ENCODE peak calls at places on chromosomes 4 and X, in nine cellular contexts. D is foreskin fibroblast, G is mammary epithelial cell, C is GM12865, T is suprapubic skin, Z is A549, V is epithelial cell of proximal tubule, H is AG09309, O is fibroblast of mammary gland. F is an unnamed sample.

GRCh38 chr4:176268963-176269362 is at the start of gene ASB5:
- DNase-seq in D (no peak), G (no peak), C (no peak), T (no peak), Z (no peak), V (no peak), H (no peak), O (no peak), F (no peak)

GRCh38 chr4:61024610-61025009 is 175.5 kb upstream of the ADGRL3 start:
- DNase-seq in D (no peak), G (no peak), C (no peak), T (no peak), Z (no peak), V (no peak), H (no peak), O (no peak), F (no peak)

GRCh38 chrX:101062171-101062570 is 10.3 kb upstream of the TRMT2B start:
- DNase-seq in D (no peak), G (no peak), C (no peak), T (no peak), Z (no peak), V (no peak), H (no peak), O (no peak), F (no peak)

GRCh38 chrX:134670241-134670811 is 12.1 kb upstream of the PLAC1 start:
- DNase-seq in D (peak), G (peak), C (no peak), T (no peak), Z (peak), V (peak), H (no peak), O (peak), F (no peak)

GRCh38 chr4:13084210-13084609 is 399.9 kb downstream of the RAB28 start:
- DNase-seq in D (no peak), G (no peak), C (no peak), T (no peak), Z (no peak), V (no peak), H (no peak), O (no peak), F (no peak)

GRCh38 chr4:86032476-86033022 is 327.3 kb downstream of the MAPK10 start:
- DNase-seq in D (peak), G (peak), C (no peak), T (no peak), Z (no peak), V (peak), H (peak), O (peak), F (no peak)

GRCh38 chrX:44342866-44343265 is 606 bp downstream of the EFHC2 start:
- DNase-seq in D (no peak), G (no peak), C (no peak), T (no peak), Z (no peak), V (no peak), H (no peak), O (no peak), F (no peak)

GRCh38 chrX:39204945-39205344 is 403.7 kb downstream of the MID1IP1 start:
- DNase-seq in D (no peak), G (no peak), C (peak), T (no peak), Z (no peak), V (no peak), H (no peak), O (no peak), F (no peak)

GRCh38 chr4:100372432-100372831 is 145.4 kb downstream of the EMCN start:
- DNase-seq in D (no peak), G (no peak), C (peak), T (no peak), Z (peak), V (no peak), H (no peak), O (peak), F (no peak)

GRCh38 chrX:129585691-129586090 is 45.6 kb downstream of the OCRL start:
- DNase-seq in D (no peak), G (no peak), C (no peak), T (no peak), Z (no peak), V (no peak), H (no peak), O (no peak), F (no peak)

GRCh38 chrX:33204889-33205288 is 6.5 kb downstream of the DMD start:
- DNase-seq in D (no peak), G (peak), C (no peak), T (no peak), Z (no peak), V (no peak), H (no peak), O (peak), F (no peak)

GRCh38 chrX:69165116-69165651 is at the start of gene PJA1:
- DNase-seq in D (peak), G (peak), C (peak), T (peak), Z (peak), V (no peak), H (peak), O (peak), F (peak)

GRCh38 chr4:99414401-99414800 is 20.7 kb downstream of the ADH7 start:
- DNase-seq in D (no peak), G (no peak), C (no peak), T (no peak), Z (no peak), V (no peak), H (no peak), O (peak), F (no peak)

GRCh38 chrX:1466232-1466661 is 13.5 kb upstream of the ASMTL start:
- DNase-seq in D (no peak), G (no peak), C (no peak), T (peak), Z (no peak), V (no peak), H (no peak), O (no peak), F (no peak)

GRCh38 chr4:176635372-176636261 is 157.1 kb downstream of the VEGFC start:
- DNase-seq in D (peak), G (peak), C (peak), T (no peak), Z (peak), V (no peak), H (peak), O (peak), F (no peak)

GRCh38 chr4:53476232-53477037 is 99.0 kb downstream of the FIP1L1 start:
- DNase-seq in D (peak), G (peak), C (no peak), T (no peak), Z (no peak), V (peak), H (peak), O (peak), F (no peak)

GRCh38 chr4:32560306-32560705 is 1840.1 kb downstream of the PCDH7 start:
- DNase-seq in D (peak), G (no peak), C (no peak), T (no peak), Z (no peak), V (no peak), H (no peak), O (peak), F (no peak)

GRCh38 chrX:136620780-136621179 is 27.2 kb upstream of the CD40LG start:
- DNase-seq in D (no peak), G (peak), C (no peak), T (no peak), Z (no peak), V (no peak), H (no peak), O (no peak), F (no peak)

GRCh38 chr4:99301376-99302164 is 10.8 kb upstream of the ADH1A start:
- DNase-seq in D (peak), G (no peak), C (no peak), T (no peak), Z (no peak), V (no peak), H (no peak), O (peak), F (no peak)

GRCh38 chrX:24375732-24376131 is 15.3 kb downstream of the SUPT20HL1 start:
- DNase-seq in D (no peak), G (no peak), C (no peak), T (no peak), Z (no peak), V (no peak), H (no peak), O (no peak), F (no peak)

GRCh38 chr4:15131551-15131950 is 129.3 kb downstream of the CPEB2 start:
- DNase-seq in D (no peak), G (no peak), C (no peak), T (no peak), Z (peak), V (no peak), H (no peak), O (no peak), F (no peak)

GRCh38 chrX:8627796-8628195 is 104.1 kb downstream of the ANOS1 start:
- DNase-seq in D (no peak), G (no peak), C (no peak), T (no peak), Z (no peak), V (no peak), H (no peak), O (no peak), F (no peak)

GRCh38 chr4:99845708-99846469 is 29.3 kb downstream of the DAPP1 start:
- DNase-seq in D (no peak), G (no peak), C (peak), T (no peak), Z (no peak), V (no peak), H (no peak), O (no peak), F (no peak)

GRCh38 chrX:103362504-103362903 is 6.2 kb downstream of the TCEAL9 start:
- DNase-seq in D (no peak), G (no peak), C (no peak), T (no peak), Z (peak), V (no peak), H (no peak), O (peak), F (no peak)
- H3K4me3 ChIP-seq in D (no peak), G (no peak), C (no peak), T (no peak), Z (no peak), V (no peak), H (no peak), O (no peak), F (no peak)

GRCh38 chr4:67220848-67221247 is 324.5 kb downstream of the CENPC start:
- DNase-seq in D (no peak), G (no peak), C (no peak), T (no peak), Z (no peak), V (no peak), H (no peak), O (no peak), F (no peak)
- TF ChIP-seq CTCF in D (no peak), G (no peak), C (no peak), T (no peak), Z (no peak), V (no peak), H (no peak), O (no peak), F (no peak)

DNA sequence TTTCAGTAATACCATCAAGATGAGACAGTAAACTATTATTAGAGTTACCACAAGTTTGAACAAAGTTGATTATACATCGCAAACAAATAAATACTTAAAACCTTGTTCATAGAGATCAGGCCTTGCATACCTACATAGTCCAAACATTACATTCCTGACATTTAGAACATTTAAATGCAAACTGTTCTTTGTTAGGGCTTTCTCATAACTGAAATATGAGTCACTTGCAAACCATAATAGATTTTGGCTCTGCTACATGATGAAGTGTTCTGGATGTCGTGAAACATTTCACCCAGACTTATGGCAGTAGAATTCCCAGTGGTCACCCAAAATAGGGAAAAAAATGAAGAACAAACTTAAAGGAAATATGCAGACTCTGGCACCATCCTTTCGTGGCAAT is 75.0 kb downstream of the FAT4 start:
- DNase-seq in D (peak), G (peak), C (no peak), T (no peak), Z (no peak), V (peak), H (peak), O (peak), F (no peak)
- H3K4me3 ChIP-seq in D (no peak), G (no peak), C (no peak), T (no peak), Z (no peak), V (no peak), H (no peak), O (peak), F (no peak)

GRCh38 chr4:163875327-163875726 is 380.8 kb downstream of the TMA16 start:
- DNase-seq in D (no peak), G (peak), C (no peak), T (no peak), Z (no peak), V (no peak), H (no peak), O (no peak), F (no peak)
- TF ChIP-seq CTCF in D (no peak), G (no peak), C (no peak), T (no peak), Z (no peak), V (no peak), H (no peak), O (no peak), F (no peak)

DNA sequence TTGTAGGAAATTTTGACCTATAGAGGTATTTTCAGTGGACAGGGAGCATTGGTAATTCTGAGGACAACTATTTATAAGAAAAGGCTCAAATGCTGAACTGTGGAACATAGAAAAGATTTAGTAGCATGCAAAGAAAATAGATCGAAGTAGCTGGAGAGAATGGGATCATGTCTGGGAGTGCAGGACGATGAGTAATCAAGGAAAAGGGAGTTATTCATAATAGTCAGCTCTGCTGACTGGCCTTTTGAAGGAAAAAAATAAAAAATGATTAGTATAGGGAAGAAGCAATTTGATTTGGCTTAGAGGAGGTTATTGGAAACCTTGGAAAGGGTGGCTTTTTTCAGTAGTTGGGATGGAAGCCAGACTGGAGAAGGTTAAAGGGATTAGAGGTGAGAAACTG is 22.9 kb upstream of the ANK2 start:
- DNase-seq in D (peak), G (peak), C (no peak), T (no peak), Z (no peak), V (no peak), H (no peak), O (peak), F (no peak)
- H3K4me3 ChIP-seq in D (no peak), G (no peak), C (no peak), T (no peak), Z (no peak), V (no peak), H (no peak), O (no peak), F (no peak)

GRCh38 chr4:115852767-115853091 is 739.3 kb upstream of the NDST4 start:
- DNase-seq in D (no peak), G (no peak), C (no peak), T (no peak), Z (no peak), V (no peak), H (no peak), O (no peak), F (no peak)
- TF ChIP-seq CTCF in D (no peak), G (no peak), C (no peak), T (no peak), Z (no peak), V (no peak), H (no peak), O (no peak), F (no peak)

DNA sequence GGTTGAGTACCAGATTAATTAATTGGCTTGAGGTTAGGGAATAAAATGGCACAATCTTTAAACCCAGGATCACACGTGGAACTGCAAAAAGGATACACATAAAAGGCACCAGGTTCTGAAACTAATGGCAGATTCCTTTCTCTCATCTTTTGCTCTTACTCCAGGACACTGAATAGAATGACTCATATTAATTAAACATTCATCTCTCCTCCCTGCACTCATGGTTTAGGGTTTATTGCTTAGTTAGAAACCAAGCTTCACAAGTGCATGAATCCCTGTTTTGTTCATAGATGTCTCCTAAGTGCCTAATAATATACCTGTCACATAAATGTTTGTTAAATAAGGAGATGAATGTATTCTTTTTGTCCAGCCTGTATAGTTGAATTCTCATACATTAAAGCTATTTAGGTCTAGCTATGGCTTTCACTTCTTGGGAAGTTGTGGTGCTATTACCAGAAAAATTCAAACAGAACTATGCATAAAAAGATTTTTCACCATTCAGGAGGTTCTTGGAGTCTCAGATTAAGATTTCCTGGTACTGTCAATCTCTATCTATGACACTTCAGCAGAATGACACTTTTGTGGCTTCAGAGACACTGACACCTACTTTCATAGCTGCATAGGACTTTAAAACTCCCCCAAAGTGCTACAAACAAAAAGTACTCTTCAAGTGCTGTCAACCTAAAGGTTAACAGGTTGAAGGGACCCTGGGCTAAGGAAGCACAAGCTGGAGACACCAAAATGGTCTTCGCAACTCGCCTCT is 7.4 kb downstream of the CORIN start:
- DNase-seq in D (no peak), G (no peak), C (no peak), T (no peak), Z (no peak), V (no peak), H (no peak), O (no peak), F (no peak)
- H3K4me3 ChIP-seq in D (no peak), G (no peak), C (no peak), T (no peak), Z (no peak), V (no peak), H (no peak), O (no peak), F (no peak)

GRCh38 chrX:108198420-108198819 is 106.8 kb downstream of the ATG4A start:
- DNase-seq in D (peak), G (no peak), C (no peak), T (no peak), Z (no peak), V (no peak), H (no peak), O (peak), F (no peak)

GRCh38 chrX:108199041-108199440 is 107.5 kb downstream of the ATG4A start:
- DNase-seq in D (no peak), G (no peak), C (no peak), T (no peak), Z (no peak), V (no peak), H (no peak), O (peak), F (no peak)

GRCh38 chrX:108203540-108203939 is 112.0 kb downstream of the ATG4A start:
- DNase-seq in D (no peak), G (no peak), C (no peak), T (no peak), Z (no peak), V (no peak), H (no peak), O (no peak), F (no peak)

DNA sequence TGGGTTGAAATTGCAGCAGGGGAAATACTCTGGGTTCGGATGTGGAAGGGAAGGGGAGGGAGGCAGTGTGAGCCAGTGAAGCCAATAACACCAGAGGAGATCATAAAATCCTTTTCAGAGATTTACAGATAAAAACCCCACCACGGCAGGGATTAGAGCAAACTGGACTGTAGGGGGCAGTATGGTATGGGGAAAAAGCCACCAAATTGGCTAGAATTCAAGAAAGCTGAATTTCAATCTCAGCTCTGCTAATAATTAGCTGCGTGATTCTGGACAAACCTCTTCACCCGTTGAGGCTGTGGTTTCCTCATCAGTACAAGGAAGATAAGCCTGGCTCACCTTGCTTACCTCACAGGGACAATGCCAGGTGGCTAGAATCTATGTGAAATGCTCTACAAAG is 108.1 kb downstream of the ATG4A start:
- DNase-seq in D (peak), G (peak), C (peak), T (no peak), Z (peak), V (peak), H (no peak), O (peak), F (peak)
- TF ChIP-seq CTCF in D (peak), G (peak), C (peak), T (no peak), Z (peak), V (peak), H (peak), O (peak), F (no peak)